ENCODE peak calls at places on chromosomes 1 and 21, in ten cellular contexts. T, E, S, D, Q, C, W, M, K and J are unnamed samples.
A peak's percentile ranks its signal among the peaks of the same experiment; 100 is the strongest.

GRCh38 chr1:104132386-104132973 is 382.8 kb downstream of the AMY1C start:
- DNase-seq in T (peak; percentile 26), E (no peak), S (peak; percentile 68), D (peak; percentile 7), Q (peak; percentile 4), C (peak; percentile 0), W (no peak), M (no peak), K (peak; percentile 54), J (peak; percentile 5)

GRCh38 chr21:43585924-43586411 is 73.3 kb downstream of the HSF2BP start:
- DNase-seq in T (no peak), E (peak; percentile 98), S (peak; percentile 79), D (peak; percentile 100), Q (peak; percentile 100), C (peak; percentile 100), W (no peak), M (peak; percentile 82), K (peak; percentile 100), J (peak; percentile 99)

GRCh38 chr1:8625480-8625879 is 192.0 kb downstream of the RERE start:
- DNase-seq in T (no peak), E (no peak), S (no peak), D (no peak), Q (no peak), C (no peak), W (no peak), M (no peak), K (no peak), J (no peak)

GRCh38 chr1:34164510-34165381 is at the start of gene CSMD2:
- DNase-seq in T (peak; percentile 16), E (peak; percentile 11), S (peak; percentile 88), D (peak; percentile 62), Q (peak; percentile 31), C (peak; percentile 79), W (no peak), M (no peak), K (no peak), J (peak; percentile 67)

GRCh38 chr1:234585333-234586055 is 24.5 kb downstream of the IRF2BP2 start:
- DNase-seq in T (no peak), E (no peak), S (no peak), D (peak; percentile 37), Q (peak; percentile 62), C (peak; percentile 86), W (no peak), M (no peak), K (no peak), J (peak; percentile 79)

GRCh38 chr1:55534565-55535091 is 319.5 kb upstream of the USP24 start:
- DNase-seq in T (no peak), E (no peak), S (no peak), D (no peak), Q (no peak), C (no peak), W (no peak), M (no peak), K (peak; percentile 49), J (no peak)

GRCh38 chr1:166307261-166308188 is 140.7 kb upstream of the FAM78B start:
- DNase-seq in T (peak; percentile 7), E (no peak), S (no peak), D (no peak), Q (no peak), C (no peak), W (no peak), M (no peak), K (no peak), J (no peak)

GRCh38 chr1:15756143-15757015 is 2.2 kb upstream of the FBLIM1 start:
- DNase-seq in T (no peak), E (no peak), S (peak; percentile 46), D (no peak), Q (no peak), C (no peak), W (no peak), M (no peak), K (peak; percentile 76), J (no peak)

GRCh38 chr1:119040906-119041305 is 52.8 kb upstream of the TBX15 start:
- DNase-seq in T (no peak), E (peak; percentile 5), S (no peak), D (peak; percentile 86), Q (no peak), C (no peak), W (no peak), M (no peak), K (no peak), J (no peak)

GRCh38 chr1:67722292-67722944 is 37.4 kb downstream of the GADD45A start:
- DNase-seq in T (peak; percentile 51), E (no peak), S (no peak), D (peak; percentile 50), Q (no peak), C (peak; percentile 88), W (no peak), M (no peak), K (no peak), J (peak; percentile 31)

GRCh38 chr1:203638914-203639313 is 12.3 kb downstream of the ATP2B4 start:
- DNase-seq in T (peak; percentile 60), E (no peak), S (no peak), D (no peak), Q (no peak), C (no peak), W (no peak), M (peak; percentile 44), K (peak; percentile 64), J (no peak)

GRCh38 chr1:244969355-244970235 is 105.3 kb upstream of the HNRNPU start:
- DNase-seq in T (peak; percentile 77), E (peak; percentile 64), S (peak; percentile 88), D (peak; percentile 96), Q (peak; percentile 83), C (peak; percentile 83), W (peak; percentile 66), M (peak; percentile 73), K (peak; percentile 84), J (peak; percentile 92)

GRCh38 chr1:192862271-192862670 is 53.4 kb downstream of the RGS2 start:
- DNase-seq in T (no peak), E (no peak), S (no peak), D (no peak), Q (no peak), C (no peak), W (no peak), M (no peak), K (peak; percentile 46), J (no peak)

GRCh38 chr1:192861860-192862259 is 53.0 kb downstream of the RGS2 start:
- DNase-seq in T (no peak), E (no peak), S (no peak), D (no peak), Q (no peak), C (no peak), W (no peak), M (no peak), K (peak; percentile 86), J (no peak)

GRCh38 chr1:192858456-192858855 is 49.6 kb downstream of the RGS2 start:
- DNase-seq in T (no peak), E (no peak), S (no peak), D (no peak), Q (no peak), C (no peak), W (no peak), M (no peak), K (no peak), J (no peak)

GRCh38 chr1:192859808-192860207 is 51.0 kb downstream of the RGS2 start:
- DNase-seq in T (no peak), E (no peak), S (no peak), D (no peak), Q (no peak), C (no peak), W (no peak), M (no peak), K (no peak), J (no peak)

DNA sequence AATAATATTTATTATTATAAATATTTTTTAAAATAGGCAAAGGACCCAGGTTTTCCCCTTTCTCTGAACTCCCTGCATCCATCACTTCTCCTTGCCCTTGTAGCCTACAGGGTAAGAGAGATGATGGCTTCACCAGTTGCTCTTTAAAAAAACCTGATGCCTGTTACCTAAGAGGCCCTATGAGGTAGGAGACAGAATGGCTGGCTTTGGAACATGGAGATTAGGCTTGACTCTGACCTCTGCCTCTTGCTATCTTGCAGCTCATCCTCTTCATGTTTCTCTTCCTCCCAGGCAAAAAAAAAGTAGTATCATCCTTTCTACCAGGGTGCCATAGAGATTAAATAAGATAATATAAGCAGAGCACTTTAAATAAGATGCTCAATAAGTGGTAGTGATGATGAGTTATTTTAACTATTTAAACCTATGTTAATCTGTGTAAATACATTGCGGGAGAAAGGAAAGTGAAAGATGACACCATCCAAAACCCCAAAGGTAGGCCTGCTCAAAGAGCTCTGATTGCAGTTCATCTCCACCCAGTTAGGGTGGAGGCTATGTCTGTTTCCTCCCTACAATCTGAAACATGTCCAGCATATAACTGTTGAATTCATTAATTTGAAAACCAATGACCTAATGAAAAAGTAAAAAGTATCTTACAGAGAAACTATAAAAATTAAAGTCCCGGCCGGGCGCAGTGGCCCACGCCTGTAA is 51.8 kb downstream of the RGS2 start:
- DNase-seq in T (no peak), E (no peak), S (no peak), D (no peak), Q (no peak), C (no peak), W (no peak), M (no peak), K (peak; percentile 36), J (no peak)
- H3K4me3 ChIP-seq in T (no peak overlapping the region), E (no peak overlapping the region), S (no peak overlapping the region), D (no peak overlapping the region), Q (no peak overlapping the region), C (no peak overlapping the region), W (no peak overlapping the region), M (no peak overlapping the region), K (no peak overlapping the region), J (no peak overlapping the region)

GRCh38 chr21:39924577-39925308 is 57.5 kb downstream of the PCP4 start:
- DNase-seq in T (no peak), E (no peak), S (no peak), D (no peak), Q (no peak), C (no peak), W (no peak), M (no peak), K (no peak), J (no peak)
- TF ChIP-seq CTCF in T (peak; percentile 26), E (no peak), S (peak; percentile 4), D (no peak), Q (no peak), C (no peak), W (no peak), M (no peak), K (no peak), J (no peak)

DNA sequence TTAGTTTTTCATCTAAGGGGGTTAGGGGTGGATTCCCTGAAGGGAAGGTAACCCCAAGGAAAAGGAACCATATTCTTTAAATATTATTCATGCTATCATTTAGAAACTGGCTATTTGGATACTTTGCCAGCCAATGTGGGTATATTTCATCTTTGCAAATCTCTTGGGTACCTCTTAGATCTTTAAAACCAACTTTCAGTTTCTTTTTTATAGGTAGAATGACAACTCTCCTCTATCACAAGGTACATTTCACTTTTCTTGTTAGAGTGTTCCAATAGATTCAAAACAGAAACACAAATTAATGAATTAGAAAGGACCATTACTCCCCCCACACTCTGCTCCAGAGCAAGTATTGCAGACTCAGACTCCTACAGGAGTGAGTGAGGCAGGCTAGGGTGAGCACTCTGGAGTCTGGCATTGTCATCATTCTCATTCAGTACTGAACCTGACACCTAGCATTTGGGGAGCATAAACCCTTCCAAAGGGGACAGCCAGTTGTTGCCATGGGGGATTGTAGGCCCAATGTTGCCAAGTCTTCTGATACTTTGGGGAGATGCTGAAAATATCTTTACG is 43.0 kb downstream of the MACO1 start:
- DNase-seq in T (no peak), E (no peak), S (no peak), D (no peak), Q (no peak), C (no peak), W (no peak), M (no peak), K (no peak), J (no peak)
- H3K4me3 ChIP-seq in T (no peak overlapping the region), E (no peak overlapping the region), S (no peak overlapping the region), D (no peak overlapping the region), Q (no peak overlapping the region), C (no peak overlapping the region), W (peak overlapping the region; percentile 28), M (no peak overlapping the region), K (no peak overlapping the region), J (no peak overlapping the region)

GRCh38 chr21:45192332-45192731 is 95.4 kb downstream of the POFUT2 start:
- DNase-seq in T (no peak), E (no peak), S (peak; percentile 33), D (no peak), Q (no peak), C (no peak), W (no peak), M (no peak), K (no peak), J (no peak)
- TF ChIP-seq CTCF in T (peak; percentile 44), E (no peak), S (peak; percentile 40), D (no peak), Q (no peak), C (no peak), W (no peak), M (no peak), K (peak; percentile 39), J (no peak)